ENCODE peak calls at places on chromosome 16, in eight cellular contexts. V, A, M, F, N, C, Y and Q are unnamed samples. For H3K4me1, the result is how much of the 10 kb centered on the place peaks cover.

GRCh38 chr16:53768593-53768992 is 64.6 kb downstream of the FTO start:
- DNase-seq in V (peak), A (peak), M (no peak), F (peak), N (no peak), C (no peak), Y (no peak), Q (no peak)

GRCh38 chr16:15427648-15428239 is 6.6 kb upstream of the BMERB1 start:
- DNase-seq in V (peak), A (peak), M (peak), F (peak), N (peak), C (no peak), Y (peak), Q (peak)

GRCh38 chr16:69924777-69925191 is 26.4 kb upstream of the CLEC18A start:
- DNase-seq in V (peak), A (no peak), M (peak), F (no peak), N (no peak), C (no peak), Y (peak), Q (no peak)

GRCh38 chr16:23959069-23959800 is 123.5 kb downstream of the PRKCB start:
- DNase-seq in V (no peak), A (no peak), M (no peak), F (no peak), N (no peak), C (no peak), Y (no peak), Q (no peak)

GRCh38 chr16:56626685-56627084 is 1.1 kb downstream of the MT1E start:
- DNase-seq in V (no peak), A (no peak), M (no peak), F (no peak), N (no peak), C (no peak), Y (no peak), Q (no peak)

GRCh38 chr16:81442220-81442908 is 2.2 kb upstream of the CMIP start:
- DNase-seq in V (no peak), A (no peak), M (no peak), F (no peak), N (no peak), C (no peak), Y (no peak), Q (no peak)

GRCh38 chr16:50366126-50366525 is 2.7 kb downstream of the BRD7 start:
- DNase-seq in V (no peak), A (no peak), M (no peak), F (no peak), N (no peak), C (no peak), Y (no peak), Q (no peak)

GRCh38 chr16:85998868-85999729 is 100.1 kb downstream of the IRF8 start:
- DNase-seq in V (no peak), A (no peak), M (no peak), F (no peak), N (no peak), C (no peak), Y (no peak), Q (no peak)

GRCh38 chr16:7547736-7548135 is 215.1 kb downstream of the RBFOX1 start:
- DNase-seq in V (no peak), A (no peak), M (no peak), F (no peak), N (no peak), C (no peak), Y (no peak), Q (no peak)

GRCh38 chr16:15879255-15879804 is 9.1 kb downstream of the CEP20 start:
- DNase-seq in V (peak), A (no peak), M (no peak), F (no peak), N (no peak), C (no peak), Y (no peak), Q (no peak)

GRCh38 chr16:78669994-78670393 is 570.5 kb downstream of the WWOX start:
- DNase-seq in V (no peak), A (no peak), M (peak), F (no peak), N (no peak), C (no peak), Y (peak), Q (peak)

GRCh38 chr16:47247691-47248090 is 103.9 kb upstream of the NETO2 start:
- DNase-seq in V (no peak), A (no peak), M (no peak), F (no peak), N (no peak), C (no peak), Y (no peak), Q (no peak)

GRCh38 chr16:86635181-86635580 is 56.8 kb downstream of the FOXL1 start:
- DNase-seq in V (no peak), A (no peak), M (peak), F (no peak), N (no peak), C (no peak), Y (no peak), Q (no peak)

GRCh38 chr16:35797811-35798210 is 2338.4 kb downstream of the TP53TG3F start:
- DNase-seq in V (no peak), A (no peak), M (no peak), F (no peak), N (no peak), C (no peak), Y (no peak), Q (no peak)

DNA sequence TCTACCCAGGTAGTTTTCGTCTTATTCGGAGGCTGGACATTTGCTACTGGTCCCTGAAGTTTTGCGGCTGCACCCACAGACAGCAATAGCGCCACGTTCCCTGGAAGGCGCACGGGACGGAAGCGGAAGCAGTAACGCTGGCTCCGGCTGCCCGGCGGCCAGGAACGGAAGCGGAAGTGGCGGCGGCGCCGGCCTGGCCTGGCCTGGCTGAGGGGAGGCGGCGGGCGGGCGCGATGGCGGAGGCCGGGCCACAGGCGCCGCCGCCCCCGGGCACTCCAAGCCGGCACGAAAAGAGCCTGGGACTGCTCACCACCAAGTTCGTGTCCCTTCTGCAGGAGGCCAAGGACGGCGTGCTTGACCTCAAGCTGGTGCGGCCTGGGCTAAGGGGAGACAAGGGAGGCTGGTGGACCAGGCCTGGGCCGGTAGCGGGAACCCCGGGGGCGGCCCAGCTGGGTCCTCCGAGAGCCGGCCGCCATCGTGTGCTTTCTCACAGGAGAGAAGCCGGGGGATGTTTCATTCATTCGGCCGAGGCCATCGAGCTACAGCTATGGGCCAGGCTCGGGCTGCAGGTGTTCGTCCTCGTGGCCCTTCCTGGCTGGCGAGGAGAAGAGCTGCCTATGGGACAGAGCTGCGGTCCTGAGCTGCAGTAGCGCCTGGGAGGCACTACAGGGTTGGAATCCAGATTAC is at the start of gene E2F4:
- DNase-seq in V (peak), A (peak), M (peak), F (peak), N (peak), C (no peak), Y (peak), Q (peak)
- TF ChIP-seq POLR2A in V (peak), A (peak), M (peak), F (peak), N (peak), C (peak), Y (peak), Q (no peak)

GRCh38 chr16:19085679-19086200 is 18.3 kb downstream of the COQ7 start:
- DNase-seq in V (no peak), A (no peak), M (no peak), F (no peak), N (peak), C (no peak), Y (no peak), Q (no peak)
- H3K4me3 ChIP-seq in V (no peak), A (no peak), M (peak), F (no peak), N (no peak), C (peak), Y (no peak), Q (no peak)

GRCh38 chr16:20868890-20869289 is 31.3 kb downstream of the DCUN1D3 start:
- DNase-seq in V (peak), A (peak), M (peak), F (peak), N (peak), C (no peak), Y (peak), Q (no peak)
- H3K4me1 ChIP-seq in V (under half), A (under half), M (half or more), F (under half), N (under half), C (under half), Y (under half), Q (under half)

DNA sequence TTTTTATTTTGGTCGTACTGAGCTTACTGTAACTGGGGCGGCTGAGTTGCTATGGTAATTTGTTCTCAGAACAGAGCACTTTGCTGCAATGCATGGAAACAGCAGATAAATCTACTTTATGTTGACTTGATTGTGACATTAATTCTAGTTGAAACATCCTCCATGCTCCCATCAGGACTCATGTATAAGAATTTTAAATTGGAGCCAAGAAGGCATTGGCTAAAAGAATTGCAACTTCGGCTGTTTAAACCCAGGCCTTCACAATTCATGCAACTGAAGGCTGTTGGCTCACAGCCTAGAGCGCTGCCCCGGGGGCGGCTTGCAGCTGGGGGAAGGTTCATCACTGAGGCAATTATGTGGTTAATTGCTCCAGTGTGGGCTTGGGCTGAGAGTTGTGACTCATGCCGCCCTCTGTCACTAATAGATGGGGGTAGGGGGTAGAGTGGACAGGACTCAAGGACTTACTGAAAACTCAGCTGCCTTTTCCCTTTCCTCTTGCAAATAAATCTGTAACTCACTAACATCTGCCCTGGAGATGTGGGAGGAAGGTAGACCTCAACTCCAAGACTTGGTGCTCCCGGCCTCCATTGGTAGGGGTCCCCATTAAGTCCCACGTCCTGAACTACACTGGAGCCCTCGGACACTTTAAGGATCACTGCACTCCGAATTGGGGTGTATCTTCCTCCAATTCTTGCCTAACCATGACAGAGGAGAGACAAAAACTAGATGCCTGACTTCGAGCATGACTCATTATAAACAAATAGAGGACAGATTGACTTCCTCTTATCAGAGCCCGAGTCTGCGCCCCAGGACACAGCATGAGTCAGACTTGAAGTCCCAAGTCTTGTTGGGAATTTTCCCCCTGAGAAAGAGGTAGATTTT is 37.5 kb downstream of the ERCC4 start:
- DNase-seq in V (peak), A (peak), M (peak), F (peak), N (peak), C (no peak), Y (peak), Q (no peak)
- TF ChIP-seq POLR2A in V (no peak), A (no peak), M (no peak), F (no peak), N (no peak), C (no peak), Y (peak), Q (no peak)

DNA sequence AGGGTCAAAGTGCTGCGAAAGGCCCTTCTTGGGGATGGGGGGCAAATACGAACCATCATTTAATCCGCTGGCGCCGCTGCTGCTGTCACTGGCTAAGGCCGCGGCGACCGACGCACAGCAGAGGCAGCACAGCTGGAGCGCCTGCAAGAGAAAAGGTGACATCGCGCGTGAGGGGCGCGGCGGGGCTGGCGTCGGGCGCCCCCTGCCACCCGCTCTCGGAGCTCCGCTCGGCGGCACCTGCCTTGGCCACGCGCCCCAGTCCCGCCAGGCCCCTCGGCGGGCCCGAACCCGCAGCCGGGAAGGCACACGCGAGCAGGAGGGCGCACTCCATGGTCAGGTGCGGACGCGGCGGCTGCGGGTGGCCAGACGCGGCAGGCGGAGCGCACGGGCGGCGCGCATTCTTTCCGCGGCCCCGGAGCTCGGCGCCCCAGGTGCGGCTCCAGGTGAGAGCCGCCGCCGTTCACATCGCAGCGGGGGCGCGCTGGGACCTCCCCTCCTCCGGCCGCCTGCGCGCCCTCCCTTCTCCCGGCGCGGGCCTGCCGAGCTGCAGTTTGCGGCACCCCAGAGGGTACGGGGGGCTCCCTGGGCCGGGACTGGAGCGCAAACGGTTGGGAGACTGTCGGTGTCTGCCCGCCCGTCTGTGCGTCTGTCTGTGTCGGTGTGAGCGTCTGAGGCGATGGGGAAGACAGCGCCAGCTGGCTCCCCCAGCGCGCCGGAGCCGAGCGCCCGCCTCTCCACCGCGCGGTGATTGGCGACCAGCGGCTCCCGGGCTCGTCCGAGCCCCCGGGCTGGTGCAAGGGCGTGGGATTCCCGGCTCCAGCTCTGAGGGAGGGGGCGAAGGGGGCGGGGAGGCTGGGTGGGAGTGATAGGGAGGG is at the start of gene ADAMTS18:
- DNase-seq in V (no peak), A (no peak), M (no peak), F (peak), N (no peak), C (no peak), Y (no peak), Q (no peak)
- H3K4me3 ChIP-seq in V (no peak), A (peak), M (no peak), F (no peak), N (no peak), C (peak), Y (peak), Q (peak)